ENCODE peak calls at places on chromosomes 1 and 21, in four cellular contexts. M is HepG2, R is IMR-90, A is K562. Y is an unnamed sample.

GRCh38 chr1:171139890-171140289 is 45.2 kb upstream of the FMO2 start:
- DNase-seq in R (no peak), A (no peak), M (no peak), Y (no peak)

GRCh38 chr1:1212780-1213152 is 1.2 kb downstream of the TNFRSF4 start:
- DNase-seq in M (no peak), R (peak), A (no peak), Y (no peak)

GRCh38 chr1:78843111-78843908 is 163.2 kb downstream of the ADGRL4 start:
- DNase-seq in A (no peak), M (no peak), R (peak), Y (no peak)

GRCh38 chr1:116852367-116852766 is 57.3 kb upstream of the PTGFRN start:
- DNase-seq in R (no peak), A (no peak), M (no peak), Y (no peak)

GRCh38 chr1:95309031-95309459 is 75.0 kb downstream of the RWDD3 start:
- DNase-seq in M (peak), R (peak), A (peak), Y (peak)

GRCh38 chr1:222892137-222892763 is 77.4 kb downstream of the DISP1 start:
- DNase-seq in R (peak), A (no peak), M (peak), Y (no peak)

GRCh38 chr1:199669916-199670315 is 357.6 kb upstream of the NR5A2 start:
- DNase-seq in A (no peak), R (no peak), M (no peak), Y (no peak)

GRCh38 chr1:162040657-162041056 is 17.0 kb upstream of the OLFML2B start:
- DNase-seq in R (peak), A (peak), M (peak), Y (peak)

GRCh38 chr1:24055681-24056080 is 56.3 kb downstream of the MYOM3 start:
- DNase-seq in A (no peak), M (no peak), R (no peak), Y (no peak)

GRCh38 chr1:6590046-6590445 is 10.3 kb downstream of the ZBTB48 start:
- DNase-seq in M (no peak), A (no peak), R (no peak), Y (no peak)

GRCh38 chr1:60510162-60510561 is 436.6 kb upstream of the C1orf87 start:
- DNase-seq in A (no peak), M (no peak), R (no peak), Y (no peak)

GRCh38 chr1:84712288-84712874 is 22.1 kb upstream of the SSX2IP start:
- DNase-seq in A (peak), R (peak), M (no peak), Y (no peak)

GRCh38 chr1:205512059-205513045 is 7.9 kb downstream of the CDK18 start:
- DNase-seq in A (no peak), M (peak), R (peak), Y (no peak)

GRCh38 chr1:178609015-178609414 is 96.1 kb downstream of the TEX35 start:
- DNase-seq in R (peak), M (no peak), A (no peak), Y (no peak)

GRCh38 chr1:17403081-17403480 is 31.1 kb downstream of the PADI6 start:
- DNase-seq in A (no peak), M (no peak), R (no peak), Y (no peak)

GRCh38 chr1:34761776-34762307 is 2.3 kb downstream of the GJB4 start:
- DNase-seq in A (no peak), M (no peak), R (no peak), Y (no peak)

GRCh38 chr1:28249013-28249870 is 10.1 kb upstream of the SESN2 start:
- DNase-seq in M (no peak), R (peak), A (peak), Y (peak)

GRCh38 chr1:247829651-247830050 is 5.7 kb upstream of the OR14A16 start:
- DNase-seq in R (no peak), A (no peak), M (no peak), Y (no peak)

GRCh38 chr21:44320847-44321246 is 18.3 kb downstream of the CFAP410 start:
- DNase-seq in M (no peak), R (no peak), A (no peak), Y (no peak)

GRCh38 chr1:17198476-17199258 is 6.3 kb upstream of the PADI1 start:
- DNase-seq in M (no peak), A (no peak), R (no peak), Y (no peak)

GRCh38 chr1:42941640-42942330 is 16.9 kb downstream of the SLC2A1 start:
- DNase-seq in M (no peak), R (peak), A (peak), Y (no peak)

GRCh38 chr21:37370152-37371040 is 3.8 kb downstream of the DYRK1A start:
- DNase-seq in R (peak), A (peak), M (no peak), Y (no peak)

GRCh38 chr1:115142616-115143015 is 53.3 kb upstream of the TSPAN2 start:
- DNase-seq in R (peak), A (no peak), M (no peak), Y (no peak)
- TF ChIP-seq MAZ in R (no peak), A (no peak), M (no peak), Y (no peak)

GRCh38 chr1:76238094-76238551 is 163.6 kb downstream of the ST6GALNAC3 start:
- DNase-seq in R (no peak), A (no peak), M (no peak), Y (peak)

GRCh38 chr1:76234061-76234460 is 159.5 kb downstream of the ST6GALNAC3 start:
- DNase-seq in M (no peak), R (no peak), A (no peak), Y (no peak)

GRCh38 chr1:76240321-76240720 is 165.8 kb downstream of the ST6GALNAC3 start:
- DNase-seq in A (no peak), M (no peak), R (no peak), Y (no peak)

GRCh38 chr1:76239470-76239918 is 164.9 kb downstream of the ST6GALNAC3 start:
- DNase-seq in M (no peak), A (no peak), R (no peak), Y (peak)

GRCh38 chr1:76237201-76237600 is 162.7 kb downstream of the ST6GALNAC3 start:
- DNase-seq in R (no peak), M (no peak), A (no peak), Y (no peak)
- TF ChIP-seq SMC3 in R (no peak), M (no peak), A (no peak), Y (no peak)

DNA sequence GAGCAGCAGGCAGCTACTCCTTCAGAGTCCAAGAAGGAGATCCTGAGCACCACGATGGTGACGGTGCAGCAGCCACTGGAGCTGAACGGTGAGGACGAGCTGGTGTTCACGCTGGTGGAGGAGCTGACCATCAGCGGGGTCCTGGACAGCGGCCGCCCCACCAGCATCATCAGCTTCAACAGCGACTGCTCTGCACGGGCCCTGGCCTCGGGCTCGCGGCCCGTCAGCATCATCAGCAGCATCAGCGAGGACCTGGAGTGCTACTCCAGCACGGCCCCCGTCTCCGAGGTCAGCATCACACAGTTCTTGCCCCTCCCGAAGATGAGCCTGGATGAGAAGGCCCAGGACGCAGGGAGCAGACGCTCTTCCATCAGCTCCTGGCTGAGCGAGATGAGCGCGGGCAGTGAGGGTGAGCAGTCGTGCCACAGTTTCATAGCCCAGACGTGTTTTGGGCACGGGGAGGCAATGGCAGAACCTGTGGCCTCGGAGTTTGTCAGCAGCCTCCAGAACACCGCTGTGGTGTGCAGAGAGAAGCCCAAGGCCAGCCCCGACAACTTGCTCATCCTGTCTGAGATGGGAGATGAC is 531.8 kb downstream of the KIF26B start:
- DNase-seq in R (no peak), A (no peak), M (no peak), Y (no peak)
- TF ChIP-seq MAZ in R (no peak), A (no peak), M (no peak), Y (no peak)

GRCh38 chr1:224542783-224543440 is 73.2 kb upstream of the CNIH3 start:
- DNase-seq in A (peak), M (peak), R (peak), Y (no peak)

GRCh38 chr1:224541901-224542610 is 74.1 kb upstream of the CNIH3 start:
- DNase-seq in R (no peak), M (no peak), A (no peak), Y (no peak)

GRCh38 chr1:224543453-224543852 is 72.7 kb upstream of the CNIH3 start:
- DNase-seq in A (no peak), M (no peak), R (no peak), Y (no peak)

GRCh38 chr1:224544276-224544675 is 71.8 kb upstream of the CNIH3 start:
- DNase-seq in R (peak), M (no peak), A (no peak), Y (no peak)

DNA sequence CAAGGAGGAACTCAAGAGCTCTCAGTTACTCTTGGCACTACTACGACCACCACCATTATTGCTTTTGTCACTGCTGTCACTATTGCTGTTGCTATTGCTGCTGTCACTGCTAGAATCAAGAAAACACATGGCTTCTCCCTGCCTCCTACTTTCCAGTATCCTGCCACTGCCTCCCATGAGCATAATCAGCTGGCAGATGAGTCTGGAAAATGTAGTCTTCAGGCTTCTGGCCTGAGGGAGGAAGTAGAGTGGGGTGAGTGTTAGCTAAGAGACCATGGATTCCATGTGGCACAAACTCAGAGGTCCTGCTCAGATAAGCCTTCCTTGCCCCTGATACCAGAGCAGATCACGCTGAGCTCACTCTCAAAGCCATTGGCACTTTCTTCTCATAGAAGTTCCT is 71.4 kb upstream of the CNIH3 start:
- DNase-seq in M (no peak), R (no peak), A (no peak), Y (no peak)
- TF ChIP-seq SMC3 in M (no peak), R (no peak), A (no peak), Y (no peak)

GRCh38 chr21:22211943-22212342 is 1213.7 kb downstream of the NCAM2 start:
- DNase-seq in R (no peak), M (no peak), A (peak), Y (no peak)

DNA sequence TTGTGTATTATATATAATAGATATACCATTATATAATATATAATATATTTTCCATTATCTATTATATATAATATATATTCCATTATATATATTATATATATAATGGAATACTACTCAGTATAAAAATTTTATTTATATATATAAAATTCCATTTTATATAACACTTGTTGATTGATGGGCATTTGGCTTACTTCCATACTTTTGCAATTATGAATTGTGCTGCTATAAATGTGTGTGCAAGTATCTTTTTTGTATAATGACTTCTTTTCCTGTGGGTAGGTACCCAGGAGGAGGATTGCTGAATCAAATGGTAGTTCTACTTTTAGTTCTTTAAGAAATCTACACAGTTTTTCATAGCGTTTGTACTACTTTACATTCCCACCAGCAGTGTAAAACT is 1211.1 kb downstream of the NCAM2 start:
- DNase-seq in R (no peak), M (no peak), A (peak), Y (no peak)
- TF ChIP-seq MAZ in R (no peak), M (no peak), A (no peak), Y (no peak)

GRCh38 chr1:10225573-10225972 is 15.2 kb downstream of the KIF1B start:
- DNase-seq in R (peak), A (no peak), M (no peak), Y (no peak)
- TF ChIP-seq SMC3 in R (no peak), A (no peak), M (no peak), Y (no peak)

GRCh38 chr1:221511797-221512196 is 230.1 kb downstream of the DUSP10 start:
- DNase-seq in M (no peak), A (peak), R (no peak), Y (no peak)
- TF ChIP-seq MAZ in M (no peak), A (no peak), R (no peak), Y (no peak)